ENCODE peak calls at places on chromosomes 16 and 17, in eight cellular contexts. V is lung, N is BE2C, A is trophoblast cell, T is transverse colon, H is psoas muscle, F is uterus, L is pancreas. D is an unnamed sample.

GRCh38 chr17:42518755-42519545 is 17.1 kb upstream of the NAGLU start:
- DNase-seq in L (peak; percentile 32), N (peak; percentile 42), A (no peak), T (peak; percentile 91), H (no peak), V (no peak), F (peak; percentile 67), D (no peak)

GRCh38 chr17:48630925-48631692 is 5.0 kb upstream of the HOXB9 start:
- DNase-seq in V (no peak), N (no peak), H (no peak), A (no peak), F (no peak), L (no peak), T (peak; percentile 81), D (no peak)

GRCh38 chr16:51767564-51767963 is 616.5 kb upstream of the SALL1 start:
- DNase-seq in T (no peak), V (no peak), A (no peak), N (no peak), H (no peak), F (peak; percentile 42), L (no peak), D (no peak)

GRCh38 chr17:68057531-68057952 is 22.0 kb downstream of the KPNA2 start:
- DNase-seq in F (no peak), T (peak; percentile 35), H (no peak), L (no peak), A (peak; percentile 45), N (peak; percentile 27), V (no peak), D (no peak)

GRCh38 chr16:69579783-69580182 is 14.0 kb downstream of the NFAT5 start:
- DNase-seq in V (no peak), A (no peak), F (no peak), L (no peak), T (no peak), N (no peak), H (no peak), D (no peak)

GRCh38 chr16:35598696-35599332 is 2139.4 kb downstream of the TP53TG3F start:
- DNase-seq in V (no peak), L (no peak), T (no peak), N (no peak), F (no peak), A (no peak), H (no peak), D (no peak)

GRCh38 chr17:75346906-75347305 is 57.7 kb upstream of the SLC25A19 start:
- DNase-seq in L (no peak), V (no peak), H (no peak), A (no peak), F (no peak), N (no peak), T (no peak), D (no peak)

GRCh38 chr17:74156878-74157277 is 46.6 kb upstream of the RPL38 start:
- DNase-seq in L (no peak), T (no peak), N (no peak), F (no peak), H (no peak), V (no peak), A (no peak), D (no peak)

GRCh38 chr17:56936697-56937322 is 23.0 kb upstream of the TRIM25 start:
- DNase-seq in N (no peak), A (no peak), V (no peak), L (no peak), F (no peak), T (no peak), H (no peak), D (no peak)

GRCh38 chr17:47882247-47882646 is 13.8 kb upstream of the SP2 start:
- DNase-seq in T (peak; percentile 81), F (no peak), L (no peak), H (no peak), V (no peak), N (no peak), A (no peak), D (no peak)

GRCh38 chr17:9457005-9457404 is 118.6 kb downstream of the STX8 start:
- DNase-seq in H (no peak), N (no peak), A (no peak), T (no peak), V (no peak), F (no peak), L (no peak), D (no peak)

GRCh38 chr17:9456265-9456664 is 119.4 kb downstream of the STX8 start:
- DNase-seq in V (no peak), L (no peak), H (no peak), A (no peak), F (no peak), N (no peak), T (peak; percentile 20), D (no peak)

GRCh38 chr17:9446528-9446927 is 129.1 kb downstream of the STX8 start:
- DNase-seq in T (no peak), H (no peak), V (no peak), N (no peak), A (no peak), L (no peak), F (no peak), D (no peak)

GRCh38 chr17:9451919-9452318 is 123.7 kb downstream of the STX8 start:
- DNase-seq in A (no peak), F (no peak), V (no peak), N (no peak), T (no peak), L (no peak), H (no peak), D (no peak)
- H3K4me1 ChIP-seq in A (no peaks in the 10 kb centered on the region), F (no peaks in the 10 kb centered on the region), V (no peaks in the 10 kb centered on the region), N (no peaks in the 10 kb centered on the region), T (no peaks in the 10 kb centered on the region), L (peaks cover 8% of the 10 kb centered on the region), H (no peaks in the 10 kb centered on the region), D (no peaks in the 10 kb centered on the region)

DNA sequence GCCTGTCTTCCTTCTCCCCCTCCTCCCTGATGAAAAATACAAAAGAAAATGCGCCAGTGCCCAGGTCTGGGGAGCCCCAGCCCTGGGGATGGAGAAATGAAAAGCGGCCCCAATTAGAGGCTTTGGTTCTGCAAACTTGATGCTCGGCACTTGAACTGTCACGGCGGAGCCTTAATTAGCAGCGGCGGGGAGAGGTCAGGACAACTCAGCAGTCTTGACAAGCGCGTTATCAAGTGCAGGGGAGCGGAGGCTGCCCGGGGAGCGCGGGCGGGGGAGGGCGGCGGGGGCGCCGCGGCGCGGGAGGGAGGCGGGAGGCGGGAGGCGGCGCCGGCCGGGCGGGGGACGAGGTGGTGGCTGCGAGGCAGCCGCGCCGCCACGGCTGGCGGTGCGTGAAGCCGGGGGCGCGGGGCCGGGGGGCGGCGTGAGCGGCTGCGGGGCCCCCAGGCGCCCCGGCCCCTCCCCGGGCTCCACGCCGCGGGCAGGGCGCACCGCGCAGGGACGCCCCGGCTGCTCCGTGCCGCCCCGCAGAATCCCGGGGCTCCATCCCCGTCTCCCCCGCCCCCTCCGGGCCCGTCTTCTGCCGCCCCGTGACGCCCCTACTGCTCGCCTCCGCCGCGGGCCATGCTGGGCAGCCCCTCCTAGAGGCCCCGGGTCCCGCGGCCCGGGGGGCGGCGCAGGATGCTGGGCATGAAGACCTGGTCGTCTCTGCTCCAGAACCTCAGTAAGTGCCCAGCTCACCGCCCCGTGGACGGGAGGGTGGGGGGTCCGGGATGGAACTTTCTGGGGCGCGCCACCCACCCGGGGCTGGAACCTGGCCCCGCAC is 150.5 kb upstream of the GSE1 start:
- DNase-seq in T (no peak), N (peak; percentile 65), A (no peak), F (peak; percentile 58), H (no peak), L (peak; percentile 33), V (no peak), D (no peak)
- H3K4me1 ChIP-seq in T (peaks cover 30% of the 10 kb centered on the region), N (peaks cover 59% of the 10 kb centered on the region), A (peaks cover 32% of the 10 kb centered on the region), F (peaks cover 49% of the 10 kb centered on the region), H (peaks cover 58% of the 10 kb centered on the region), L (peaks cover 5% of the 10 kb centered on the region), V (peaks cover 27% of the 10 kb centered on the region), D (peaks cover 39% of the 10 kb centered on the region)

GRCh38 chr16:23957287-23957686 is 121.5 kb downstream of the PRKCB start:
- DNase-seq in A (no peak), L (no peak), H (no peak), T (no peak), V (no peak), F (no peak), N (no peak), D (no peak)
- H3K4me1 ChIP-seq in A (no peaks in the 10 kb centered on the region), L (no peaks in the 10 kb centered on the region), H (no peaks in the 10 kb centered on the region), T (peaks cover 6% of the 10 kb centered on the region), V (peaks cover 2% of the 10 kb centered on the region), F (no peaks in the 10 kb centered on the region), N (no peaks in the 10 kb centered on the region), D (no peaks in the 10 kb centered on the region)

GRCh38 chr17:82534401-82534812 is 14.9 kb downstream of the FOXK2 start:
- DNase-seq in H (no peak), F (no peak), T (no peak), V (no peak), N (peak; percentile 75), A (no peak), L (no peak), D (no peak)
- H3K4me1 ChIP-seq in H (peaks cover 73% of the 10 kb centered on the region), F (peaks cover 21% of the 10 kb centered on the region), T (peaks cover 23% of the 10 kb centered on the region), V (peaks cover 28% of the 10 kb centered on the region), N (peaks cover 8% of the 10 kb centered on the region), A (peaks cover 25% of the 10 kb centered on the region), L (peaks cover 23% of the 10 kb centered on the region), D (peaks cover 76% of the 10 kb centered on the region)

DNA sequence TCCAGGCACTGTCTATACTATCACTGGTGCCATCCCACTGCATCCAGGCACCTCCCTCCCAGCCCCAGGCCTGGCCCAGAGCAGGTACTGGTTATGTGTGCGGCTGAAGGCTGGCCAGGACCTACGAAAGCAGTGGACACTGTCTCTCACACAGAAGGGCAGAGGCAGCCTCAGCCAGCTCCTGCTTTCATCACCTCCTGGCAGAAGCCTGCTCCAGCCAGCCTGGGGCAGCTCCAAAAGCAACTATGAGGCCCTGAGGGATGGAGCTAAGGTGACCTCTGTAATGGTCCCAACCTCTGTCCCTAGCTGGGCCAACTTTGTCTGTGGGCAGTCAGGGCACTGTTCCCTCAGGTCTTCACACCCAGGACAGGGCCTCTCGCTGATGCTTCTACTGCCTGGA is 18.8 kb downstream of the HSD11B2 start:
- DNase-seq in L (no peak), H (peak; percentile 63), V (no peak), N (no peak), F (peak; percentile 69), T (no peak), A (no peak), D (peak; percentile 86)
- H3K4me1 ChIP-seq in L (peaks cover 52% of the 10 kb centered on the region), H (peaks cover 95% of the 10 kb centered on the region), V (peaks cover 50% of the 10 kb centered on the region), N (no peaks in the 10 kb centered on the region), F (peaks cover 41% of the 10 kb centered on the region), T (peaks cover 67% of the 10 kb centered on the region), A (no peaks in the 10 kb centered on the region), D (peaks cover 89% of the 10 kb centered on the region)

GRCh38 chr17:7219812-7220592 is at the start of the genes ACADVL and DLG4:
- DNase-seq in A (peak; percentile 96), T (peak; percentile 93), N (peak; percentile 81), H (peak; percentile 97), V (peak; percentile 91), L (peak; percentile 92), F (peak; percentile 96), D (peak; percentile 92)
- H3K4me1 ChIP-seq in A (peaks cover 50% of the 10 kb centered on the region), T (peaks cover 30% of the 10 kb centered on the region), N (peaks cover 8% of the 10 kb centered on the region), H (peaks cover 34% of the 10 kb centered on the region), V (peaks cover 20% of the 10 kb centered on the region), L (peaks cover 12% of the 10 kb centered on the region), F (peaks cover 18% of the 10 kb centered on the region), D (peaks cover 57% of the 10 kb centered on the region)

DNA sequence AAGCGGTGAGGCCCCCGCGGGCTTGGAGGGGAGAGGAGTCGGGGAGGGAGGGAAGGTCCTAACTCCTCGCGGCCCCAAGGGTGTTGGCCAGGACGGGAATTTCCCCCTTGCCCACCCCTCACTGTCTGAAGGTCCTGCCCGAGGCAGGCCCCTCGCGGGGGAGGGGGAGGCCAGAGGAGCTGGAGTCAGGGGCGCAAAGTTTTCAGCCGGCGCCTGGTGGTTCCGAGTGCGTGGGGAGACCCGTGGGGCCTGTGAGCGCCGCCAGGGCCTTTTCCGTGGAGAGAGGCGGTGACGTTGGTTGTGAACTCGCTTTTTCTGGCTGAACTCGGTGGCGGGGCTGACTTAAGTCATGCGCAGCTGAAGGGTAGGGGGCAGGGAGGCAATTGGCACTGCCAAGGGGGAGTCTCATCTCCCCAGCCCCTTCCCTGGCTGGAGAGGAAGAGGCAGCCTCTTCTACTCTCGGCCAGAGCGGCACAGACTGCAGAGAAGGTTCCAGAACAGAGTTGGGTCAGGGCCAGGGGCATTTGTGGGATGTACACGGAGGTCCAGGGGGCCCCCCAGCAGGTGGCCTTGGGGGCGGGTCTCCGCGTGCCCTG is 1.5 kb downstream of the CACNA1H start:
- DNase-seq in N (no peak), V (no peak), T (no peak), F (no peak), A (no peak), L (no peak), H (no peak), D (no peak)
- H3K4me1 ChIP-seq in N (peaks cover 5% of the 10 kb centered on the region), V (peaks cover 3% of the 10 kb centered on the region), T (peaks cover 10% of the 10 kb centered on the region), F (peaks cover 10% of the 10 kb centered on the region), A (no peaks in the 10 kb centered on the region), L (no peaks in the 10 kb centered on the region), H (no peaks in the 10 kb centered on the region), D (no peaks in the 10 kb centered on the region)